ENCODE peak calls at places on chromosomes 13 and 19, in six cellular contexts. One of them, this sample, is unnamed.

GRCh38 chr13:24097667-24098066 is 62.9 kb upstream of the SPATA13 start:
- DNase-seq in A549: no peak
- DNase-seq in IMR-90: no peak
- DNase-seq in HepG2: no peak
- DNase-seq in K562: no peak
- DNase-seq in GM12878: no peak
- DNase-seq in this sample: no peak

GRCh38 chr13:50435011-50435410 is 408.5 kb downstream of the DLEU7 start:
- DNase-seq in A549: no peak
- DNase-seq in IMR-90: no peak
- DNase-seq in HepG2: no peak
- DNase-seq in K562: no peak
- DNase-seq in GM12878: no peak
- DNase-seq in this sample: no peak

GRCh38 chr13:57612568-57612967 is 19.0 kb upstream of the PCDH17 start:
- DNase-seq in A549: no peak
- DNase-seq in IMR-90: no peak
- DNase-seq in HepG2: no peak
- DNase-seq in K562: no peak
- DNase-seq in GM12878: no peak
- DNase-seq in this sample: no peak

GRCh38 chr13:28337196-28338045 is 157.5 kb downstream of the FLT1 start:
- DNase-seq in A549: no peak
- DNase-seq in IMR-90: peak
- DNase-seq in HepG2: no peak
- DNase-seq in K562: no peak
- DNase-seq in GM12878: no peak
- DNase-seq in this sample: no peak

GRCh38 chr19:19459707-19460251 is 54.3 kb downstream of the GATAD2A start:
- DNase-seq in A549: no peak
- DNase-seq in IMR-90: peak
- DNase-seq in HepG2: no peak
- DNase-seq in K562: no peak
- DNase-seq in GM12878: no peak
- DNase-seq in this sample: no peak

GRCh38 chr13:77832339-77833100 is 86.1 kb downstream of the EDNRB start:
- DNase-seq in A549: no peak
- DNase-seq in IMR-90: peak
- DNase-seq in HepG2: no peak
- DNase-seq in K562: no peak
- DNase-seq in GM12878: no peak
- DNase-seq in this sample: no peak

GRCh38 chr13:100235311-100235901 is 146.5 kb downstream of the PCCA start:
- DNase-seq in A549: peak
- DNase-seq in IMR-90: peak
- DNase-seq in HepG2: peak
- DNase-seq in K562: peak
- DNase-seq in GM12878: no peak
- DNase-seq in this sample: peak

GRCh38 chr13:48891586-48891985 is 84.1 kb upstream of the FNDC3A start:
- DNase-seq in A549: no peak
- DNase-seq in IMR-90: peak
- DNase-seq in HepG2: peak
- DNase-seq in K562: no peak
- DNase-seq in GM12878: no peak
- DNase-seq in this sample: no peak

GRCh38 chr19:46295401-46296308 is 1.2 kb upstream of the HIF3A start:
- DNase-seq in A549: no peak
- DNase-seq in IMR-90: no peak
- DNase-seq in HepG2: no peak
- DNase-seq in K562: no peak
- DNase-seq in GM12878: no peak
- DNase-seq in this sample: no peak

GRCh38 chr19:40191836-40192646 is 815 bp downstream of the MAP3K10 start:
- DNase-seq in A549: peak
- DNase-seq in IMR-90: peak
- DNase-seq in HepG2: no peak
- DNase-seq in K562: peak
- DNase-seq in GM12878: no peak
- DNase-seq in this sample: peak

GRCh38 chr19:43483281-43483680 is 17.9 kb upstream of the LYPD3 start:
- DNase-seq in A549: no peak
- DNase-seq in IMR-90: no peak
- DNase-seq in HepG2: no peak
- DNase-seq in K562: no peak
- DNase-seq in GM12878: no peak
- DNase-seq in this sample: no peak

GRCh38 chr19:45615795-45616708 is 14.0 kb upstream of the GPR4 start:
- DNase-seq in A549: peak
- DNase-seq in IMR-90: peak
- DNase-seq in HepG2: peak
- DNase-seq in K562: peak
- DNase-seq in GM12878: peak
- DNase-seq in this sample: peak

GRCh38 chr19:7923295-7924191 is 2.4 kb downstream of the CTXN1 start:
- DNase-seq in A549: no peak
- DNase-seq in IMR-90: no peak
- DNase-seq in HepG2: no peak
- DNase-seq in K562: no peak
- DNase-seq in GM12878: no peak
- DNase-seq in this sample: no peak

GRCh38 chr19:56720281-56720680 is 48.7 kb upstream of the ZNF835 start:
- DNase-seq in A549: no peak
- DNase-seq in IMR-90: no peak
- DNase-seq in HepG2: peak
- DNase-seq in K562: no peak
- DNase-seq in GM12878: no peak
- DNase-seq in this sample: no peak

GRCh38 chr19:10000171-10000826 is 10.0 kb downstream of the COL5A3 start:
- DNase-seq in A549: peak
- DNase-seq in IMR-90: peak
- DNase-seq in HepG2: peak
- DNase-seq in K562: peak
- DNase-seq in GM12878: no peak
- DNase-seq in this sample: peak

GRCh38 chr19:27742041-27742440 is 1470.9 kb downstream of the UQCRFS1 start:
- DNase-seq in A549: no peak
- DNase-seq in IMR-90: no peak
- DNase-seq in HepG2: no peak
- DNase-seq in K562: no peak
- DNase-seq in GM12878: no peak
- DNase-seq in this sample: no peak

GRCh38 chr13:76723551-76724232 is 162.5 kb downstream of the KCTD12 start:
- DNase-seq in A549: no peak
- DNase-seq in IMR-90: peak
- DNase-seq in HepG2: no peak
- DNase-seq in K562: no peak
- DNase-seq in GM12878: no peak
- DNase-seq in this sample: no peak

GRCh38 chr13:36814465-36814864 is 4.6 kb upstream of the RFXAP start:
- DNase-seq in A549: no peak
- DNase-seq in IMR-90: no peak
- DNase-seq in HepG2: no peak
- DNase-seq in K562: peak
- DNase-seq in GM12878: no peak
- DNase-seq in this sample: no peak

GRCh38 chr19:49231389-49231788 is 73.8 kb downstream of the TRPM4 start:
- DNase-seq in A549: no peak
- DNase-seq in IMR-90: no peak
- DNase-seq in HepG2: no peak
- DNase-seq in K562: no peak
- DNase-seq in GM12878: peak
- DNase-seq in this sample: no peak

GRCh38 chr19:43540381-43540780 is 7.4 kb downstream of the ZNF575 start:
- DNase-seq in A549: no peak
- DNase-seq in IMR-90: no peak
- DNase-seq in HepG2: no peak
- DNase-seq in K562: no peak
- DNase-seq in GM12878: no peak
- DNase-seq in this sample: no peak

DNA sequence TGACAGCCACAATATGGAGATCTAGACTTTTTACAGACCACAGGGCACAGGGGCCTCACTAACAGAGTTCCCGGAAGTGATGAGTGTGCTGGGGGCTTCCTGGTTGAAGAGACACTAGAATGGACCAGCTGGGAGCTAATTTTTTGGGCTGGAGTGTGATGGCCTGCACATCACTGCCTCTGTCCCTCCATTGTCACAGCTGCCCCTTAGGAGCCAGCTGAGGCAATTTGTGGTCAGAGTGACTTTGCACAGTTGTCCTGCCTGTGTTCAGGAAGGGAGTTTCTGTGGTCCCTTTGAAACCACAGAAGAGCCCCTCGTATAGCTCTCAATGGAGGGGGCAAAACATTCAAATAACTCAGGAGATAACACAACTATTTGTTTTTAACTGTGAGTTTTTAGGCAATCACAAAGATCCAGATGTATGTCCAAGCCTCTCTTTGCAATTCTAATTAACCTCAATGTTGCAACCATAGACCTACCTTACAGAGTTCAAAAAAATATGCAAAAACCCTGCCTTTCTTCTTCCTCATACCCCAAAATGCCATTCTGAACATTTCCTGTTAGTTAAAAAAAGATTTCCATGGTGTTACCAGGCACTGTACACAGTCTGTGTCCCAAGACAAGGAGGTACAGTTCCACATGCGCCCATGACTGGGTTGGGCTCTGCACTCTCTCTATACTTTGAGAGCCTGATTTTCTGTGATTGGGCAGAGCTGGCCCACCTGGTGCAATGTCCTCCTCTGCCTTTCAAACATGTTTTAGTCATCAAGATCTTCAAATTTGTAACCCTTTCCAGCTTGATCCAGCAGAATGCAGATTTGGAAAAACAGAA is 2.4 kb downstream of the ALOX5AP start:
- DNase-seq in A549: no peak
- DNase-seq in IMR-90: no peak
- DNase-seq in HepG2: no peak
- DNase-seq in K562: no peak
- DNase-seq in GM12878: no peak
- DNase-seq in this sample: no peak
- TF ChIP-seq BHLHE40 in A549: no peak
- TF ChIP-seq BHLHE40 in IMR-90: no peak
- TF ChIP-seq BHLHE40 in HepG2: no peak
- TF ChIP-seq BHLHE40 in K562: no peak
- TF ChIP-seq BHLHE40 in GM12878: no peak
- TF ChIP-seq BHLHE40 in this sample: no peak

DNA sequence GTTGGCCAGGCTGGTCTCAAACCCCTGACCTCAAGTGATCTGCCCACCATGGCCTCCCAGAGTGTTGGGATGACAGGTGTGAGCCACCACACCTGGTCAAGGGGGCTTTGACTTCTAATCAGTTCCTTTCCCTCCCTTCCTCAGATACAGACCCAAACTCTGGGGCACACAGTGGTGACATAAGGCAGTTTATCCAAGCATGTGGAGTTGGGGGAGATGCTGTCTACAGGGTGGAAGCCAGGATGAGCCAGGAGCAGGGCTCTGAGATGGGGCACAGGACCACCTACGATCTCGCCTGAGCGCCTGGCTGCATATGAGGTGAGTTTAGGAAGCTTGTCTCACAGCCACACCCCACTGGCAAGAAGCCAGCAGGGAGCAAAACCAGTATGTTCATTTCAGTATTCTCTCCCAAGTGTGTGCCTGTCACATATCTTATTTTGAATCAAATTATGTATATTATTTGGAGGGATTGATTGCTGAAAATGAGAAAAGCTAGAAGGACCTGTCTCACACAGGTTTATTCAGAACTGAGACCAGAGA is 67.7 kb downstream of the KCTD15 start:
- DNase-seq in A549: no peak
- DNase-seq in IMR-90: no peak
- DNase-seq in HepG2: no peak
- DNase-seq in K562: no peak
- DNase-seq in GM12878: no peak
- DNase-seq in this sample: no peak
- TF ChIP-seq BHLHE40 in A549: no peak
- TF ChIP-seq BHLHE40 in IMR-90: no peak
- TF ChIP-seq BHLHE40 in HepG2: no peak
- TF ChIP-seq BHLHE40 in K562: no peak
- TF ChIP-seq BHLHE40 in GM12878: no peak
- TF ChIP-seq BHLHE40 in this sample: no peak

DNA sequence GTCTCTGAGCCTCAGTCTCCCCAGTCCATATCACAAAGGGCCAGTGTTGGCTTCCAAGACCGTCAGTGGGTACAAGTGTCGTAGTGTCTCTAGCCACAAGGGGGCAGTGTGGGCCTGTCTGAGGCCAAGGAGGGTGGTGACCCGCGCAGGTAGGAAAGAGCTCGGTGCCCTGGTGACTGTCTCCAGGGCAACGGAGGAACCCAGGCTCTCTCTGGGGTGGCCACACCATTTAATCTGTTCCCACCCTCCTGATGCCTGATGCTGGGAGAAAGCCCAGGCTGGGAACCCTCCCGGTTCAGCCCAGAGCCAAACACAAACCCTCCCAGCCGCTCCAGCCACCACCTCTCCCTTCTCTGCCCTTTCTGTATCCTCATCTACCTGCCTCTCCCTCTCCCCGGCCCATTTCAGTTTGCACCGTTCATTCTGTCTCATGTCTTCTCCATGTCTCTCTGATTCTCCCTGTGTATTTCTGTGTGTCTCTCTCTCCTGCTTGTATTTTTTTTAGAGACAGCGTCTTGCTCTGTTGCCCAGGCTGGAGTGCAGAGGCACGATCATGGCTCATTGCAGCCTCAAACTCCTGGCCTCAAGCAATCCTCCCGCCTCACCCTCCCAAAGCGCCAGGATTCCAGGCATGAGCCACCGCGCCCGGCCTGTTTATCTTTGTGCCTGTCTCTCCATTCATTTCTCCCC is 17.5 kb upstream of the MEIS3 start:
- DNase-seq in A549: peak
- DNase-seq in IMR-90: peak
- DNase-seq in HepG2: peak
- DNase-seq in K562: peak
- DNase-seq in GM12878: no peak
- DNase-seq in this sample: peak
- TF ChIP-seq BHLHE40 in A549: no peak
- TF ChIP-seq BHLHE40 in IMR-90: no peak
- TF ChIP-seq BHLHE40 in HepG2: no peak
- TF ChIP-seq BHLHE40 in K562: peak
- TF ChIP-seq BHLHE40 in GM12878: no peak
- TF ChIP-seq BHLHE40 in this sample: no peak

DNA sequence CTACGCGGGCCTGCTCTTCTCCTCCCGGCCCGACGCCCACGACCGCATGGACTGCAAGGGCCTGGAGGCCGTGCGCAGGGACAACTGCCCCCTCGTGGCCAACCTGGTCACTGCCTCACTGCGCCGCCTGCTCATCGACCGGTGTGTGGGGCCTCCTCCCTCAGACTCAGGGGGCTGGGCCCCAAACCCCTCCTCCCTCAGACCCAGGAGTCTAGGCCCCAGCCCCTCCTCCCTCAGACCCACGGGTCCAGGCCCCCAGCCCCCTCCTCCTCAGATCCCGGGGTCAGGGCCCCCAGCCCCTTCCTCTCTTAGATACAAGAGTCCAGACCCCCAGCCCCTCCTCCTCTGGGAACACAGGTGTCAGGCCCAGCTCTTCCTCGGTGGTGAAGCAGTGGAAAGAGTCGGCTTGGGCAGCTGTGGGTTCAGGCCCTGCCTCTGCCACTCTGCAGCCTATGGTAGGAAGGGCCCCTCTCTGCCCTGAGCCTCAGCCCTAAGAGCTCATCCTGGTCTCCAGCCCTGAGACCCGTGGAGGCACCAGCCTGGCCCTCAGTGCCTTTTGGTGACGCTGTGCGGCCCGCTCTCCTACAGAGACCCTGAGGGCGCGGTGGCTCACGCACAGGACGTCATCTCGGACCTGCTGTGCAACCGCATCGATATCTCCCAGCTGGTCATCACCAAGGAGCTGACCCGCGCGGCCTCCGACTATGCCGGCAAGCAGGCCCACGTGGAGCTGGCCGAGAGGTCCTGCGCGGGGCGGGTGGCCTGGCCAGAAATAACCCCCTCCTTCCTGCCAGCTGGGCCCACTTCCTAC is 3.7 kb upstream of the SPIB start:
- DNase-seq in A549: peak
- DNase-seq in IMR-90: peak
- DNase-seq in HepG2: peak
- DNase-seq in K562: peak
- DNase-seq in GM12878: no peak
- DNase-seq in this sample: peak
- TF ChIP-seq BHLHE40 in A549: no peak
- TF ChIP-seq BHLHE40 in IMR-90: no peak
- TF ChIP-seq BHLHE40 in HepG2: no peak
- TF ChIP-seq BHLHE40 in K562: peak
- TF ChIP-seq BHLHE40 in GM12878: peak
- TF ChIP-seq BHLHE40 in this sample: no peak

This sample was measured in HEK293T.